ENCODE peak calls at places on chromosomes 2 and 18, in seven cellular contexts. One of them, this sample, is unnamed.

GRCh38 chr2:41924024-41924423 is 123.8 kb upstream of the PKDCC start:
- DNase-seq in K562: no peak
- DNase-seq in HepG2: no peak
- DNase-seq in HCT116: no peak
- DNase-seq in SK-N-SH: no peak
- DNase-seq in GM12878: no peak
- DNase-seq in H1: no peak
- DNase-seq in this sample: no peak

GRCh38 chr2:31578316-31578715 is 2.4 kb downstream of the SRD5A2 start:
- DNase-seq in GM12878: no peak
- DNase-seq in HepG2: peak; percentile 35
- DNase-seq in HCT116: no peak
- DNase-seq in H1: no peak
- DNase-seq in SK-N-SH: no peak
- DNase-seq in K562: no peak
- DNase-seq in this sample: peak; percentile 54

GRCh38 chr2:231212329-231212845 is 14.0 kb downstream of the ARMC9 start:
- DNase-seq in K562: no peak
- DNase-seq in HepG2: no peak
- DNase-seq in HCT116: no peak
- DNase-seq in H1: no peak
- DNase-seq in GM12878: no peak
- DNase-seq in SK-N-SH: no peak
- DNase-seq in this sample: no peak

GRCh38 chr2:241161646-241162281 is 11.5 kb downstream of the PPP1R7 start:
- DNase-seq in HCT116: no peak
- DNase-seq in SK-N-SH: no peak
- DNase-seq in HepG2: no peak
- DNase-seq in H1: no peak
- DNase-seq in GM12878: no peak
- DNase-seq in K562: no peak
- DNase-seq in this sample: no peak

GRCh38 chr2:150188177-150188576 is 299.3 kb downstream of the RND3 start:
- DNase-seq in H1: no peak
- DNase-seq in K562: no peak
- DNase-seq in SK-N-SH: no peak
- DNase-seq in HCT116: no peak
- DNase-seq in HepG2: no peak
- DNase-seq in GM12878: no peak
- DNase-seq in this sample: peak; percentile 18

GRCh38 chr18:59744271-59744721 is 47.1 kb upstream of the CCBE1 start:
- DNase-seq in K562: no peak
- DNase-seq in HCT116: no peak
- DNase-seq in SK-N-SH: no peak
- DNase-seq in GM12878: no peak
- DNase-seq in HepG2: no peak
- DNase-seq in H1: no peak
- DNase-seq in this sample: no peak

GRCh38 chr18:8870528-8870927 is 165.2 kb downstream of the MTCL1 start:
- DNase-seq in HCT116: no peak
- DNase-seq in K562: no peak
- DNase-seq in GM12878: no peak
- DNase-seq in SK-N-SH: no peak
- DNase-seq in HepG2: no peak
- DNase-seq in H1: no peak
- DNase-seq in this sample: no peak

GRCh38 chr2:66753247-66754019 is 318.5 kb downstream of the MEIS1 start:
- DNase-seq in GM12878: no peak
- DNase-seq in K562: no peak
- DNase-seq in HCT116: no peak
- DNase-seq in H1: no peak
- DNase-seq in SK-N-SH: no peak
- DNase-seq in HepG2: no peak
- DNase-seq in this sample: no peak

GRCh38 chr2:242011516-242011915 is 142.0 kb downstream of the RTP5 start:
- DNase-seq in GM12878: no peak
- DNase-seq in HCT116: no peak
- DNase-seq in H1: no peak
- DNase-seq in K562: no peak
- DNase-seq in HepG2: no peak
- DNase-seq in SK-N-SH: no peak
- DNase-seq in this sample: no peak

GRCh38 chr18:24726727-24727539 is 266.5 kb downstream of the HRH4 start:
- DNase-seq in SK-N-SH: peak; percentile 61
- DNase-seq in K562: peak; percentile 78
- DNase-seq in GM12878: no peak
- DNase-seq in HCT116: peak; percentile 69
- DNase-seq in HepG2: peak; percentile 45
- DNase-seq in H1: no peak
- DNase-seq in this sample: no peak

GRCh38 chr2:237297421-237298155 is 116.4 kb downstream of the COL6A3 start:
- DNase-seq in H1: no peak
- DNase-seq in K562: no peak
- DNase-seq in HepG2: peak; percentile 82
- DNase-seq in HCT116: no peak
- DNase-seq in SK-N-SH: no peak
- DNase-seq in GM12878: no peak
- DNase-seq in this sample: no peak

GRCh38 chr2:61853086-61853847 is 593 bp downstream of the FAM161A start:
- DNase-seq in H1: peak; percentile 15
- DNase-seq in HCT116: peak; percentile 37
- DNase-seq in HepG2: peak; percentile 64
- DNase-seq in K562: peak; percentile 12
- DNase-seq in SK-N-SH: peak; percentile 84
- DNase-seq in GM12878: no peak
- DNase-seq in this sample: peak; percentile 52

GRCh38 chr18:32919799-32920198 is 147.0 kb upstream of the KLHL14 start:
- DNase-seq in GM12878: no peak
- DNase-seq in K562: peak; percentile 17
- DNase-seq in HepG2: peak; percentile 85
- DNase-seq in SK-N-SH: peak; percentile 17
- DNase-seq in HCT116: no peak
- DNase-seq in H1: peak; percentile 39
- DNase-seq in this sample: peak; percentile 73

GRCh38 chr18:9741821-9742541 is 33.9 kb downstream of the RAB31 start:
- DNase-seq in H1: peak; percentile 33
- DNase-seq in GM12878: no peak
- DNase-seq in HepG2: peak; percentile 29
- DNase-seq in K562: peak; percentile 34
- DNase-seq in HCT116: no peak
- DNase-seq in SK-N-SH: no peak
- DNase-seq in this sample: no peak

GRCh38 chr2:229884775-229885699 is 36.8 kb downstream of the TRIP12 start:
- DNase-seq in GM12878: no peak
- DNase-seq in K562: no peak
- DNase-seq in H1: no peak
- DNase-seq in SK-N-SH: no peak
- DNase-seq in HepG2: no peak
- DNase-seq in HCT116: no peak
- DNase-seq in this sample: no peak

GRCh38 chr2:165162466-165162865 is 41.4 kb downstream of the SCN3A start:
- DNase-seq in GM12878: no peak
- DNase-seq in H1: no peak
- DNase-seq in HepG2: no peak
- DNase-seq in HCT116: no peak
- DNase-seq in SK-N-SH: no peak
- DNase-seq in K562: no peak
- DNase-seq in this sample: no peak

GRCh38 chr18:24841536-24841935 is 381.1 kb downstream of the HRH4 start:
- DNase-seq in H1: no peak
- DNase-seq in K562: no peak
- DNase-seq in HCT116: no peak
- DNase-seq in HepG2: no peak
- DNase-seq in SK-N-SH: no peak
- DNase-seq in GM12878: no peak
- DNase-seq in this sample: no peak

GRCh38 chr18:50675043-50675442 is 115.2 kb downstream of the MAPK4 start:
- DNase-seq in H1: no peak
- DNase-seq in HepG2: no peak
- DNase-seq in HCT116: no peak
- DNase-seq in SK-N-SH: no peak
- DNase-seq in GM12878: no peak
- DNase-seq in K562: no peak
- DNase-seq in this sample: no peak

GRCh38 chr2:151159109-151159690 is 102.5 kb downstream of the RBM43 start:
- DNase-seq in HCT116: no peak
- DNase-seq in H1: no peak
- DNase-seq in SK-N-SH: no peak
- DNase-seq in GM12878: no peak
- DNase-seq in K562: no peak
- DNase-seq in HepG2: no peak
- DNase-seq in this sample: no peak

GRCh38 chr2:159614534-159615186 is 1.7 kb downstream of the BAZ2B start:
- DNase-seq in HepG2: peak; percentile 38
- DNase-seq in K562: no peak
- DNase-seq in H1: no peak
- DNase-seq in GM12878: no peak
- DNase-seq in HCT116: peak; percentile 7
- DNase-seq in SK-N-SH: no peak
- DNase-seq in this sample: no peak

GRCh38 chr2:101361519-101361918 is 25.8 kb downstream of the CREG2 start:
- DNase-seq in H1: no peak
- DNase-seq in HepG2: no peak
- DNase-seq in HCT116: no peak
- DNase-seq in SK-N-SH: no peak
- DNase-seq in GM12878: no peak
- DNase-seq in K562: no peak
- DNase-seq in this sample: no peak

GRCh38 chr2:55628931-55629330 is 11.5 kb upstream of the PPP4R3B start:
- DNase-seq in K562: no peak
- DNase-seq in HepG2: no peak
- DNase-seq in H1: no peak
- DNase-seq in GM12878: no peak
- DNase-seq in SK-N-SH: no peak
- DNase-seq in HCT116: no peak
- DNase-seq in this sample: no peak

GRCh38 chr2:19355416-19355821 is 3.0 kb downstream of the OSR1 start:
- DNase-seq in GM12878: no peak
- DNase-seq in H1: no peak
- DNase-seq in K562: no peak
- DNase-seq in HCT116: no peak
- DNase-seq in HepG2: no peak
- DNase-seq in SK-N-SH: peak; percentile 61
- DNase-seq in this sample: no peak
- TF ChIP-seq JUND in GM12878: no peak
- TF ChIP-seq JUND in H1: no peak
- TF ChIP-seq JUND in K562: no peak
- TF ChIP-seq JUND in HCT116: no peak
- TF ChIP-seq JUND in HepG2: no peak
- TF ChIP-seq JUND in SK-N-SH: no peak
- TF ChIP-seq JUND in this sample: no peak

DNA sequence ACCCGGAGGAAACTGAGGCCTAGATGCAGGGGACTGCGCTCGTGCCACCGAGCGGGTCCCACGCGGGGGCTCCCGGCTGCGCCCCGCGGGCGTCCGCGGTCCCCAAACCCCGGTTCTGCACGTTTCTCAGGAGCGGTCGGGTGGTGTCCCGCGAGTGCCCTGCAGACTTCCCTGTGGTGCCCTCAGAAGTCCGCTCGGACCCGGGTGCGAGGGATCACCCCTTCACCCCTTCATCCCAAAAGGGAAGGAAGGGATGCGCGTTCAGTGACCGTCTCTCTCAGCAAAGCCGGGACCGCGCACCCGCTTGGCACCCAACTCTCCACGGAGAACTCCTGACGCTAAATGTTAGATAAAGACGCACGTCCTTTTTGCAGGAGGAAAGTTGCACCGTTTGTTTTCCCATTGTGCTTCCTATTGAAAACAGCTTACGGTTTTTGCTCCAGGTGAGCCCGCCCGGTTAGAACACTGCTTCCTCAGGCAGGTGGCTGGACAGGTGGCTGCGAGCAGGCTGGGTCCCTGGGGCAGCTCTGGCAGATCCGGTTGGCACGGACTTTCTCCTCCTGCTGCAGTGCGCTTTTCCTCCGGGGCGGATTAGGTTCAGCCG is 779 bp downstream of the DGKD start:
- DNase-seq in GM12878: no peak
- DNase-seq in HepG2: no peak
- DNase-seq in H1: no peak
- DNase-seq in SK-N-SH: peak; percentile 64
- DNase-seq in HCT116: no peak
- DNase-seq in K562: no peak
- DNase-seq in this sample: peak; percentile 59
- TF ChIP-seq JUND in GM12878: no peak
- TF ChIP-seq JUND in HepG2: no peak
- TF ChIP-seq JUND in H1: no peak
- TF ChIP-seq JUND in SK-N-SH: no peak
- TF ChIP-seq JUND in HCT116: no peak
- TF ChIP-seq JUND in K562: no peak
- TF ChIP-seq JUND in this sample: no peak

DNA sequence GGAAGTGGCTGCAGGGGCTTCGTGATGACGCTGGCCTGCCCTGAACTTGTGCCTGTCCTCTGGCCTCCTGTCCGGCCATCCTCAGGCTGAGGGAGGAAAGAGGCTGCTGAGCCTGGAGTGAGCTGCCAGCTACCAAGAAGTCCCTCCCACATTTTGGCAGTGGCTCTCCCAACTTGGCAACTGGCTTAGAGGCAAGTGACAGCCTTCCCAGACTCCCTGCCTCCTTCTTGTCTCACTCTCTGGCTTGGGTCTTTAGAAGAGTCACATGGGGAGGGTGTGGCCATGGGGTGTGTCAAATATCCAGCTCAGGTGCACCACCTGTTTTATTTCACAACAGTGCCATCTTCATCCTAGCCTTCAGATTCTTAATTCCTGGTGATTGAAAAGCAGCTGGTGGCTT is 222.8 kb downstream of the PRKCE start:
- DNase-seq in K562: no peak
- DNase-seq in HepG2: no peak
- DNase-seq in H1: no peak
- DNase-seq in SK-N-SH: no peak
- DNase-seq in GM12878: no peak
- DNase-seq in HCT116: no peak
- DNase-seq in this sample: peak; percentile 81
- TF ChIP-seq JUND in K562: no peak
- TF ChIP-seq JUND in HepG2: no peak
- TF ChIP-seq JUND in H1: no peak
- TF ChIP-seq JUND in SK-N-SH: no peak
- TF ChIP-seq JUND in GM12878: no peak
- TF ChIP-seq JUND in HCT116: no peak
- TF ChIP-seq JUND in this sample: no peak

DNA sequence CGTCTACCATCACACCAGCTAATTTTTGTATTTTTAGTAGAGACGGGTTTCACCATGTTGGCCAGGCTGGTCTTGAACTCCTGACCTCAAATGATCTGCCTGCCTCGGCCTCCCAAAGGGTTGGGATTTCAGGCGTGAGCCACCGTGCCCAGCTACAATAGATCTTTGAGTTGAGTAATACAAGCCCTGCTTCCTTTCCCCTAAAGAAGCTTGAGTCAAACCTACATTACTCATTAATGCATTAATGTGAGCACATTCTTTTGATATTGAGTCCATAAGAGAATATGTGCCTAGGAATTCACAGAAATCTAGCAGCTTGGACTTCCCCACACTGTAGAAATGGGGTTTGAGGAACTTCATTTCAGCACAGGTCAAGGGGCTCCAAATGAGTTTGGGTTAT is 39.6 kb downstream of the PSMG2 start:
- DNase-seq in K562: no peak
- DNase-seq in SK-N-SH: no peak
- DNase-seq in H1: no peak
- DNase-seq in GM12878: no peak
- DNase-seq in HepG2: no peak
- DNase-seq in HCT116: no peak
- DNase-seq in this sample: no peak
- TF ChIP-seq JUND in K562: no peak
- TF ChIP-seq JUND in SK-N-SH: no peak
- TF ChIP-seq JUND in H1: no peak
- TF ChIP-seq JUND in GM12878: no peak
- TF ChIP-seq JUND in HepG2: no peak
- TF ChIP-seq JUND in HCT116: no peak
- TF ChIP-seq JUND in this sample: no peak